ENCODE peak calls at places on chromosome 22, in six cellular contexts. U is stimulated activated CD4-positive, alpha-beta T cell treated with anti-CD3 and anti-CD28 coated beads, TNF-alpha, amount 100 ng/mL, for 48 hours; D is hepatic stellate cell; L is lower lobe of right lung; M is T47D; A is non-pigmented ciliary epithelial cell. R is an unnamed sample.

GRCh38 chr22:27438271-27438980 is 363.1 kb downstream of the MN1 start:
- DNase-seq in L (no peak), U (no peak), A (no peak), D (no peak), M (no peak), R (no peak)

GRCh38 chr22:46652081-46652929 is 32.1 kb downstream of the GRAMD4 start:
- DNase-seq in L (no peak), A (no peak), M (no peak), D (peak; percentile 58), U (no peak), R (no peak)

GRCh38 chr22:41479671-41480396 is 10.9 kb downstream of the ACO2 start:
- DNase-seq in L (no peak), U (no peak), D (peak; percentile 72), M (no peak), A (no peak), R (no peak)

GRCh38 chr22:46935506-46936377 is 173.3 kb downstream of the TBC1D22A start:
- DNase-seq in M (no peak), U (no peak), A (no peak), L (peak; percentile 63), D (no peak), R (no peak)

GRCh38 chr22:36435516-36436415 is 45.7 kb downstream of the TXN2 start:
- DNase-seq in L (peak; percentile 61), A (no peak), M (no peak), D (no peak), U (no peak), R (no peak)

GRCh38 chr22:44413211-44413610 is 84.8 kb downstream of the RTL6 start:
- DNase-seq in M (no peak), L (no peak), D (no peak), A (no peak), U (no peak), R (no peak)

GRCh38 chr22:23098718-23099524 is 28.6 kb downstream of the GNAZ start:
- DNase-seq in D (no peak), U (no peak), A (no peak), M (no peak), L (no peak), R (no peak)

GRCh38 chr22:32850591-32851517 is 49.3 kb downstream of the TIMP3 start:
- DNase-seq in M (no peak), L (no peak), U (no peak), D (no peak), A (no peak), R (no peak)

GRCh38 chr22:36486619-36487384 is 5.4 kb upstream of the TXN2 start:
- DNase-seq in L (no peak), A (no peak), U (peak; percentile 55), D (no peak), M (no peak), R (no peak)

GRCh38 chr22:44497904-44498242 is at the start of gene RTL6:
- DNase-seq in A (no peak), U (no peak), M (no peak), D (peak; percentile 87), L (no peak), R (no peak)